ENCODE peak calls at places on chromosomes 6 and 20, in six cellular contexts. One of them, this sample, is unnamed.

GRCh38 chr20:44576297-44576696 is 6.1 kb upstream of the PKIG start:
- DNase-seq in stomach: no peak
- DNase-seq in esophagus muscularis mucosa: no peak
- DNase-seq in prostate gland: no peak
- DNase-seq in heart left ventricle: no peak
- DNase-seq in K562: peak; percentile 18
- DNase-seq in this sample: no peak

GRCh38 chr6:31130751-31131150 is 8.1 kb downstream of the PSORS1C2 start:
- DNase-seq in heart left ventricle: no peak
- DNase-seq in esophagus muscularis mucosa: no peak
- DNase-seq in K562: no peak
- DNase-seq in stomach: no peak
- DNase-seq in prostate gland: no peak
- DNase-seq in this sample: no peak

GRCh38 chr20:5557123-5557522 is 193.1 kb upstream of the SHLD1 start:
- DNase-seq in heart left ventricle: peak; percentile 31
- DNase-seq in stomach: peak; percentile 54
- DNase-seq in prostate gland: peak; percentile 16
- DNase-seq in esophagus muscularis mucosa: no peak
- DNase-seq in K562: peak; percentile 43
- DNase-seq in this sample: peak; percentile 50

GRCh38 chr20:1937316-1937976 is 42.2 kb downstream of the SIRPA start:
- DNase-seq in heart left ventricle: no peak
- DNase-seq in K562: no peak
- DNase-seq in prostate gland: no peak
- DNase-seq in esophagus muscularis mucosa: no peak
- DNase-seq in stomach: no peak
- DNase-seq in this sample: no peak

GRCh38 chr6:31008165-31008564 is 2.1 kb upstream of the MUC22 start:
- DNase-seq in prostate gland: no peak
- DNase-seq in esophagus muscularis mucosa: no peak
- DNase-seq in K562: no peak
- DNase-seq in heart left ventricle: no peak
- DNase-seq in stomach: no peak
- DNase-seq in this sample: no peak

GRCh38 chr6:72554761-72555221 is 67.1 kb upstream of the KCNQ5 start:
- DNase-seq in heart left ventricle: no peak
- DNase-seq in esophagus muscularis mucosa: no peak
- DNase-seq in stomach: no peak
- DNase-seq in prostate gland: no peak
- DNase-seq in K562: no peak
- DNase-seq in this sample: no peak

GRCh38 chr6:12577124-12577845 is 139.3 kb upstream of the PHACTR1 start:
- DNase-seq in esophagus muscularis mucosa: no peak
- DNase-seq in heart left ventricle: no peak
- DNase-seq in stomach: no peak
- DNase-seq in K562: no peak
- DNase-seq in prostate gland: no peak
- DNase-seq in this sample: no peak

GRCh38 chr6:136037885-136038460 is 186.5 kb downstream of the PDE7B start:
- DNase-seq in heart left ventricle: peak; percentile 48
- DNase-seq in stomach: no peak
- DNase-seq in esophagus muscularis mucosa: no peak
- DNase-seq in prostate gland: no peak
- DNase-seq in K562: no peak
- DNase-seq in this sample: no peak

GRCh38 chr6:134315974-134316391 is 1.9 kb downstream of the SGK1 start:
- DNase-seq in stomach: no peak
- DNase-seq in K562: peak; percentile 24
- DNase-seq in esophagus muscularis mucosa: no peak
- DNase-seq in heart left ventricle: no peak
- DNase-seq in prostate gland: no peak
- DNase-seq in this sample: no peak

GRCh38 chr6:16505711-16506362 is 255.4 kb downstream of the ATXN1 start:
- DNase-seq in stomach: no peak
- DNase-seq in heart left ventricle: no peak
- DNase-seq in K562: no peak
- DNase-seq in esophagus muscularis mucosa: no peak
- DNase-seq in prostate gland: no peak
- DNase-seq in this sample: peak; percentile 60

GRCh38 chr6:35054106-35054742 is 86.9 kb downstream of the TCP11 start:
- DNase-seq in esophagus muscularis mucosa: no peak
- DNase-seq in prostate gland: no peak
- DNase-seq in heart left ventricle: no peak
- DNase-seq in K562: no peak
- DNase-seq in stomach: no peak
- DNase-seq in this sample: no peak

GRCh38 chr6:130761286-130761685 is 65.9 kb upstream of the SMLR1 start:
- DNase-seq in K562: no peak
- DNase-seq in stomach: no peak
- DNase-seq in esophagus muscularis mucosa: no peak
- DNase-seq in heart left ventricle: no peak
- DNase-seq in prostate gland: no peak
- DNase-seq in this sample: no peak

GRCh38 chr20:61353261-61353995 is 101.4 kb downstream of the CDH4 start:
- DNase-seq in K562: no peak
- DNase-seq in stomach: no peak
- DNase-seq in prostate gland: no peak
- DNase-seq in esophagus muscularis mucosa: no peak
- DNase-seq in heart left ventricle: no peak
- DNase-seq in this sample: no peak

GRCh38 chr6:17905611-17906592 is 81.5 kb downstream of the KIF13A start:
- DNase-seq in esophagus muscularis mucosa: no peak
- DNase-seq in K562: no peak
- DNase-seq in heart left ventricle: no peak
- DNase-seq in stomach: no peak
- DNase-seq in prostate gland: no peak
- DNase-seq in this sample: no peak

DNA sequence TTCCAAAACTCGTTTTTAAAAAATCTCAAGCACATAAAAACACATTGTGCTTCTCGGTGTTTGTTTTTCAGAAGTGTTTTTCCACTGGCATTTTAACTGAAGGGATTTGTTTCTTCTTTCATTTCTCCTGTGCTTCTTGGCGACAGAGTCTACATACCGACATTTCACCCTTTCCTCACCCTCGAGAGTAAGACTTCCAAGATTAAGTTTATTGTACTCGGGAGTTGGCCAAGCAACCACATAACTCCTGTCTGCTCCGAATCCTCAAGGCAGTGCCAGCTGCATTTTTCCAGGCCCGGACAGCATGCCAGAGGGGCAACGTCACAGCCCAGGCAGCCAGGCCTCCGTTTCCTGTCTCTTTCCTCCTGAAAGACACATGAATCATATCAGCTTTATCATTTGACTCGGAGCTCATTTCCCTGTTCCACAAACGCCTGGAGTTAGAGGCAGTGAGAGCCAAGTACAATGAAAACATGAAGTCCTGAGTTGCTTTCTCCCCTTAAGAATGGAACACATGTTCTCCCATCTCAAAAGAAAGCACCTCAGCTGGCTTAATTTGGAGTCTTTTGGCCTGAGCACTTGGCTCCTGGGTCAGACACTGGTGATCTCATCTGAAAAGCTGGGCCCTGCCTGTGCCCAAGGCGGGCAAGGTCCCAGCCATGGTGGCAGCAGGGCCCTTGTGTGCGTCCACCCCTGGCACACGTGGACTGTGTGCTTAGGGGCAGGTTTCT is 23.2 kb upstream of the FAM50B start:
- DNase-seq in heart left ventricle: peak; percentile 94
- DNase-seq in stomach: peak; percentile 92
- DNase-seq in esophagus muscularis mucosa: peak; percentile 97
- DNase-seq in K562: no peak
- DNase-seq in prostate gland: peak; percentile 94
- DNase-seq in this sample: peak; percentile 93
- TF ChIP-seq POLR2A in heart left ventricle: no peak
- TF ChIP-seq POLR2A in stomach: no peak
- TF ChIP-seq POLR2A in esophagus muscularis mucosa: no peak
- TF ChIP-seq POLR2A in K562: no peak
- TF ChIP-seq POLR2A in prostate gland: no peak
- TF ChIP-seq POLR2A in this sample: no peak

GRCh38 chr6:47551670-47552069 is 74.1 kb downstream of the CD2AP start:
- DNase-seq in K562: no peak
- DNase-seq in heart left ventricle: no peak
- DNase-seq in esophagus muscularis mucosa: no peak
- DNase-seq in stomach: no peak
- DNase-seq in prostate gland: no peak
- DNase-seq in this sample: no peak
- TF ChIP-seq CTCF in K562: no peak
- TF ChIP-seq CTCF in heart left ventricle: no peak
- TF ChIP-seq CTCF in esophagus muscularis mucosa: no peak
- TF ChIP-seq CTCF in stomach: no peak
- TF ChIP-seq CTCF in prostate gland: no peak
- TF ChIP-seq CTCF in this sample: no peak

GRCh38 chr20:3981132-3981452 is 34.3 kb downstream of the RNF24 start:
- DNase-seq in stomach: no peak
- DNase-seq in prostate gland: no peak
- DNase-seq in heart left ventricle: no peak
- DNase-seq in esophagus muscularis mucosa: no peak
- DNase-seq in K562: no peak
- DNase-seq in this sample: no peak

DNA sequence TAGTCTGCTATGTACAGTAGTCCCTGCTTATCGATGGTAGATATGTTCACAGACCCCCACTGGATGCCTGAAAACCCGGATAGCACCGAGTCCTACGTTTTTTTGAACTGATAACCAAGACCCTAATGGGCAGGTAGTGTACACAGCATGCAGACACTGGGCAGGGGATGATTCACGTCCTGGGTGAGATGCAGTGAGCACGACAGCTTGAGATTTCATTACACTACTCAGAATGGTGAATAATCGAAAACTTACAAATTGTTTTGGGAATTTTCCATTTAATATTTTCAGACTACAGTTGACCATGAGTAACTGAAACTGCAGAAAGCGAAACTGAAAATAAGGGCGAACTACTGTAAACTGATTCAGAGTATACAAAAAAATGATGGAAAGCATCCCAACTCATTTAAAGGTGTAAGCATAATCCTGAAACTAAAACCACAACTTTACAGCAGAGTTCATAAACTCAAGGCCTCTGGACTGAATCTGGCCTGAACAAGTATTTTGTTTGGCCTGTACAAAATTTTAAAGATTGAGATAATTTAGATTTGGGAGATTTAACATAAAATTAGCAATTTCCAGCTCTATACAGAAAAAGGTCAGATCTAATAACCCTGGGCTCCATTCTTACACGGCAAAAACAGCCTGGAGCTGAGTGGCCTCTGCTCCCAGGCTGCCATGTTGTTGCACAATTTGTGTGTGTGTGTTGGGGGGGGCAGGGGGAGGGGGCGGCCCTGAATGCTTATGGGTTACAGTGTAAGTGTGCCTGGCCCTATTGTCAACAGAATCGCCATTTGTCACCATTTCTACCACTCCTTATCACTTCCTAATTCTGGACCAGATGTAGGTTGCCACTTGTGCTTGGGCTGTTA is 34.9 kb downstream of the RNF24 start:
- DNase-seq in prostate gland: no peak
- DNase-seq in stomach: no peak
- DNase-seq in heart left ventricle: no peak
- DNase-seq in K562: peak; percentile 62
- DNase-seq in esophagus muscularis mucosa: no peak
- DNase-seq in this sample: peak; percentile 70
- H3K4me3 ChIP-seq in prostate gland: no peak overlapping the region
- H3K4me3 ChIP-seq in stomach: peak overlapping the region; percentile 31
- H3K4me3 ChIP-seq in heart left ventricle: peak overlapping the region; percentile 45
- H3K4me3 ChIP-seq in K562: no peak overlapping the region
- H3K4me3 ChIP-seq in esophagus muscularis mucosa: peak overlapping the region; percentile 41
- H3K4me3 ChIP-seq in this sample: no peak overlapping the region

GRCh38 chr20:14445310-14445709 is 107.9 kb upstream of the FLRT3 start:
- DNase-seq in prostate gland: no peak
- DNase-seq in K562: no peak
- DNase-seq in heart left ventricle: no peak
- DNase-seq in esophagus muscularis mucosa: no peak
- DNase-seq in stomach: no peak
- DNase-seq in this sample: no peak
- TF ChIP-seq POLR2A in prostate gland: no peak
- TF ChIP-seq POLR2A in K562: no peak
- TF ChIP-seq POLR2A in heart left ventricle: no peak
- TF ChIP-seq POLR2A in esophagus muscularis mucosa: no peak
- TF ChIP-seq POLR2A in stomach: no peak
- TF ChIP-seq POLR2A in this sample: no peak

GRCh38 chr20:59949911-59950310 is 8.3 kb upstream of the CDH26 start:
- DNase-seq in stomach: no peak
- DNase-seq in esophagus muscularis mucosa: no peak
- DNase-seq in prostate gland: no peak
- DNase-seq in K562: no peak
- DNase-seq in heart left ventricle: no peak
- DNase-seq in this sample: no peak

GRCh38 chr20:59958123-59958522 is at the start of gene CDH26:
- DNase-seq in prostate gland: no peak
- DNase-seq in K562: no peak
- DNase-seq in heart left ventricle: no peak
- DNase-seq in stomach: no peak
- DNase-seq in esophagus muscularis mucosa: no peak
- DNase-seq in this sample: no peak

GRCh38 chr20:59954718-59955117 is 3.5 kb upstream of the CDH26 start:
- DNase-seq in heart left ventricle: no peak
- DNase-seq in stomach: no peak
- DNase-seq in esophagus muscularis mucosa: no peak
- DNase-seq in prostate gland: no peak
- DNase-seq in K562: no peak
- DNase-seq in this sample: no peak

GRCh38 chr20:59958626-59959025 is 403 bp downstream of the CDH26 start:
- DNase-seq in prostate gland: no peak
- DNase-seq in stomach: no peak
- DNase-seq in heart left ventricle: no peak
- DNase-seq in K562: no peak
- DNase-seq in esophagus muscularis mucosa: no peak
- DNase-seq in this sample: no peak

DNA sequence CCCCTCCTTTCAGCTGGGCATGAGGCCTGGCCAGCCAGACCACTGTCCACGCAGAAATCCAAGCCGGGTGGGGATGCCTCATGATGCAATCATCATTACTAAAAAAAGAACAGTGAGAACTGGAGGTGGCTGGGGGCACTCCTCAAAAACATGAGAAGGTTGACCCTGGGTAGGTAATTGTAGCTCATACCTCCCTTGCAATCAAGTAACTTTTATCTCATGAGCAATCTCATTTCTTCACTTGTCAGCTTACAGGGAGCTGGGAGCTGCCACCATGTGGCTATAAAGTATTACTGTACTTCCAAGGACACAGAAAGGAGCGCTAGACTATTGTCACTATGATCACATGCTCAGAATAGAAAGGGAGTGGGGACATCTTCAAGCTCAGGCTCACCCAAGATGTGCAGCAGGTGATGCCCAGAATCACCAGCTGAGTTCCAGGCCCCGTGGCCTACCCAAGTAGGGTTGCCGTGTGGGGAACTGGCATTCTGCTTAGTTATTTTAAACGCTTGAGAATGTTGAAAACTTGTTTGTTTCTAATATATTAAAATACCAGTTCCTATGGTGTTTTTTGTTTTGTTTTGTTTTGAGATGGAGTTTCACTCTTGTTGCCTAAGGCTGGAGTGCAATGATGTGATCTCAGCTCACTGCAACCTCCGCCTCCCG is 3.0 kb upstream of the CDH26 start:
- DNase-seq in prostate gland: peak; percentile 20
- DNase-seq in esophagus muscularis mucosa: no peak
- DNase-seq in heart left ventricle: no peak
- DNase-seq in stomach: no peak
- DNase-seq in K562: peak; percentile 39
- DNase-seq in this sample: no peak
- TF ChIP-seq CTCF in prostate gland: no peak
- TF ChIP-seq CTCF in esophagus muscularis mucosa: peak; percentile 18
- TF ChIP-seq CTCF in heart left ventricle: peak; percentile 16
- TF ChIP-seq CTCF in stomach: no peak
- TF ChIP-seq CTCF in K562: peak; percentile 50
- TF ChIP-seq CTCF in this sample: peak; percentile 48